ENCODE peak calls at places on chromosomes 3 and 15, in seven cellular contexts. T is IMR-90, D is HCT116, M is right lobe of liver, O is esophagus squamous epithelium, P is A549, I is sigmoid colon. S is an unnamed sample. For H3K9me3, the result is how much of the 10 kb centered on the place peaks cover.

GRCh38 chr3:141368062-141368924 is at the start of gene ZBTB38:
- DNase-seq in P (peak), O (peak), I (peak), T (peak), M (peak), D (peak), S (peak)

GRCh38 chr3:186352369-186352768 is 9.7 kb downstream of the DGKG start:
- DNase-seq in T (no peak), D (no peak), O (no peak), P (no peak), I (no peak), M (no peak), S (no peak)

GRCh38 chr15:84725001-84725491 is 9.1 kb upstream of the SEC11A start:
- DNase-seq in T (peak), D (no peak), I (no peak), M (no peak), P (no peak), O (no peak), S (no peak)

GRCh38 chr15:45454825-45455224 is 67.7 kb downstream of the SLC30A4 start:
- DNase-seq in T (peak), O (no peak), I (peak), D (peak), P (peak), M (peak), S (peak)

GRCh38 chr3:52838561-52839267 is 3.9 kb upstream of the MUSTN1 start:
- DNase-seq in D (no peak), O (no peak), P (no peak), T (no peak), M (peak), I (no peak), S (no peak)

GRCh38 chr3:143973352-143974021 is 1.9 kb downstream of the DIPK2A start:
- DNase-seq in O (no peak), P (peak), T (peak), M (no peak), D (no peak), I (no peak), S (no peak)

GRCh38 chr15:48945386-48945785 is 18.3 kb downstream of the SHC4 start:
- DNase-seq in O (no peak), M (no peak), D (no peak), T (no peak), P (no peak), I (no peak), S (no peak)

GRCh38 chr3:48765376-48765775 is 48.4 kb upstream of the IP6K2 start:
- DNase-seq in D (no peak), I (no peak), O (no peak), P (peak), M (no peak), T (no peak), S (peak)

GRCh38 chr15:59657635-59658125 is 365 bp upstream of the GTF2A2 start:
- DNase-seq in O (no peak), P (no peak), D (no peak), I (no peak), M (peak), T (no peak), S (no peak)

GRCh38 chr15:63487076-63487757 is 17.2 kb upstream of the USP3 start:
- DNase-seq in M (peak), T (peak), I (peak), P (peak), D (peak), O (peak), S (peak)

GRCh38 chr3:175495331-175495730 is 636.2 kb downstream of the NAALADL2 start:
- DNase-seq in M (no peak), I (no peak), O (no peak), P (no peak), D (no peak), T (no peak), S (no peak)

GRCh38 chr15:63683343-63683951 is 86.3 kb downstream of the FBXL22 start:
- DNase-seq in M (no peak), T (no peak), I (no peak), P (no peak), D (no peak), O (no peak), S (no peak)

GRCh38 chr15:72118400-72118978 is at the start of gene SENP8:
- DNase-seq in T (no peak), M (no peak), D (no peak), O (peak), P (no peak), I (no peak), S (no peak)
- TF ChIP-seq POLR2A in T (peak), M (no peak), D (peak), O (no peak), P (peak), I (no peak), S (peak)

GRCh38 chr15:91853501-91853967 is at the start of gene SLCO3A1:
- DNase-seq in T (peak), P (peak), O (no peak), D (no peak), I (peak), M (peak), S (peak)
- H3K4me3 ChIP-seq in T (peak), P (peak), O (peak), D (peak), I (peak), M (peak), S (peak)

GRCh38 chr15:95698971-95699370 is 631.5 kb upstream of the NR2F2 start:
- DNase-seq in M (no peak), I (no peak), T (peak), O (no peak), D (no peak), P (no peak), S (no peak)

GRCh38 chr15:95699578-95699977 is 630.9 kb upstream of the NR2F2 start:
- DNase-seq in P (no peak), M (no peak), D (no peak), O (no peak), T (no peak), I (no peak), S (no peak)

GRCh38 chr15:95701410-95701809 is 629.1 kb upstream of the NR2F2 start:
- DNase-seq in O (no peak), T (no peak), M (no peak), P (no peak), I (no peak), D (no peak), S (no peak)

GRCh38 chr15:95693917-95694316 is 636.6 kb upstream of the NR2F2 start:
- DNase-seq in M (no peak), T (peak), I (no peak), D (no peak), O (no peak), P (no peak), S (no peak)

GRCh38 chr15:95698230-95698629 is 632.3 kb upstream of the NR2F2 start:
- DNase-seq in T (peak), P (no peak), D (no peak), O (no peak), I (no peak), M (no peak), S (no peak)
- H3K9me3 ChIP-seq in T (under half), P (half or more), D (under half), O (under half), I (under half), M (under half), S (under half)

GRCh38 chr3:136750209-136750921 is 1.8 kb downstream of the STAG1 start:
- DNase-seq in O (no peak), P (peak), I (no peak), M (no peak), T (no peak), D (no peak), S (no peak)

GRCh38 chr3:136752046-136752326 is 192 bp downstream of the STAG1 start:
- DNase-seq in P (no peak), O (no peak), T (no peak), M (no peak), D (no peak), I (no peak), S (no peak)

GRCh38 chr3:136752327-136753111 is at the start of gene STAG1:
- DNase-seq in O (peak), I (peak), P (peak), D (peak), T (peak), M (peak), S (peak)

GRCh38 chr3:136750922-136751258 is 1.3 kb downstream of the STAG1 start:
- DNase-seq in D (no peak), T (peak), O (no peak), M (no peak), P (no peak), I (no peak), S (no peak)

DNA sequence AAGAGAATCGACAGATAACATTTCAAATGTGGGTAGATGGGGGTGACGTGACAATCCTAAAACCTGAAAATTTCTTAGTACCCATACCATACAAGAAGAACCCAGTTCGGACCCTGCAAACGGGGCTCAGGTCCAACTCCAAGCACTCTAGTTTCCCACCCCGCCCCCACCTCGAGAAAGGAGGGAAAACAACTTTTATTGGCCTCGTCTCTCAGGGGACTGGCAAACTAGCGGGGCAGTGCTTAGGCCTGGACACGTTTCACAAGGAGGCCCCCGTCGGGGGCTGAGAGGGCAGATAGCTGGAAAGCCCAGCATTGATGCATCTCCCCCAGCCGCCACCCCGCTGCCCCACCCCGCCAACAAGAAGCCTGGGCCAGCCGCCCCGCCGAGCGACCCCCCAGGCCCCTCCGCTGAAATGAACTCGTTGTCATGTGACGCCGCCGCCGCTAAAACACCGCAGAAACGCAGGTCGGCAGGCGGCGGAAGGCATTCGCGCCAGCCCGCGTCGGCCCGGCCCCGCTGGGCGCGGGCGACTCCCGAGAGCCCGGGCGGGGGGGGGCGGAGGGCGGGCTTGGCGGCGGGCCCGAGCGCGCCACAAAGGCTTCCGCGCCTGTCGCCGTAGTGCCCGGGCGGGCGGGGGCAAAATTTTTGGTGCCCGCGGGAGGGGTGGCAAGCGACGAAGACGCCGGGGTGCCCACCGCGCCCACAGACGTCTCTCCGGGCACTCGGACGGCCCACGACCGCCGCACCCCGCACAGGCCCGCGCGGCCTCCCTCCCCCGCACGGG is 726 bp downstream of the STAG1 start:
- DNase-seq in D (no peak), T (peak), I (peak), P (peak), O (peak), M (peak), S (peak)
- TF ChIP-seq POLR2A in D (no peak), T (peak), I (peak), P (no peak), O (no peak), M (no peak), S (no peak)

DNA sequence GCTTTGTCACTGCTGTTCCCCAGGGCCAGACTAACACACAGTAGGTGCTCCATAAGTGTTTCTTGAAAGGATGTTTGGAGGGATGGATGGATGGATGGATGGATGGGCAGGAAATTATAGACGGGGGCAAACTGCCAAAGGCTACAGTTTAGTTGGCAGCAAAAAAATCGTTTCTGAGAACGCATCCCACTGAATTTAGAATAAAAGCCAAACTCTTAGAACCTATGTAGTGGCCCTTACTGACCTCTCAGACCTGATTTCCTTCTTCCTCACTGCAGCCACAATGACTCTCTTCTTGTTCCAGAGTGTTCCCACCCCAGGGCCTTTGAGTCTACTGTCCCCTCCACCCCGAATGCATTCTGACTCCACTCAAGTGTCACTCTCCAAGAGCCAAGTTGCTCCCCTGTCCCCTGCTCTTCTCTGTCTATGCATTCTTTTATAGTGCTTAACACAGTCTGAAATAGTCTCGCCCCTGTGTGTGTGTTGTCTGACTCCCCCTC is 5.2 kb upstream of the GATA2 start:
- DNase-seq in O (no peak), M (no peak), D (no peak), I (peak), T (no peak), P (no peak), S (no peak)
- H3K4me3 ChIP-seq in O (peak), M (no peak), D (no peak), I (peak), T (no peak), P (peak), S (no peak)

GRCh38 chr3:165526367-165526766 is 310.9 kb downstream of the BCHE start:
- DNase-seq in O (no peak), T (no peak), M (no peak), I (no peak), D (no peak), P (no peak), S (no peak)
- H3K9me3 ChIP-seq in O (under half), T (under half), M (under half), I (under half), D (under half), P (under half), S (under half)

S was measured in body of pancreas.